ENCODE peak calls at places on chromosome 15, in ten cellular contexts. A is CD4-positive, alpha-beta T cell; K is upper lobe of right lung; H is heart left ventricle; X is CD8-positive, alpha-beta memory T cell; W is iPS DF 6.9; U is T-helper 17 cell; R is HepG2; Z is breast epithelium; J is aorta. N is an unnamed sample.
A peak's percentile ranks its signal among the peaks of the same experiment; 100 is the strongest.

GRCh38 chr15:35362195-35362829 is 183.7 kb downstream of the DPH6 start:
- DNase-seq in A (no peak), H (peak; percentile 19), J (no peak), W (no peak), Z (no peak), R (no peak), U (no peak), K (no peak), X (no peak), N (no peak)

GRCh38 chr15:61195116-61196002 is 33.7 kb downstream of the RORA start:
- DNase-seq in W (no peak), R (peak; percentile 23), H (no peak), X (no peak), Z (no peak), K (no peak), J (no peak), A (no peak), U (no peak), N (peak; percentile 49)

GRCh38 chr15:31164573-31164912 is 63.0 kb upstream of the TRPM1 start:
- DNase-seq in H (no peak), U (no peak), A (no peak), W (no peak), Z (no peak), R (no peak), K (no peak), X (no peak), J (no peak), N (no peak)

GRCh38 chr15:70116317-70116716 is 18.6 kb upstream of the TLE3 start:
- DNase-seq in H (no peak), K (peak; percentile 1), A (no peak), X (no peak), U (no peak), Z (no peak), J (no peak), W (no peak), R (no peak), N (no peak)

GRCh38 chr15:49015896-49016295 is 30.4 kb downstream of the SECISBP2L start:
- DNase-seq in A (no peak), H (no peak), K (no peak), W (no peak), R (no peak), Z (no peak), U (no peak), J (no peak), X (no peak), N (no peak)

GRCh38 chr15:71153823-71154524 is 38.7 kb downstream of the THSD4 start:
- DNase-seq in K (no peak), H (no peak), Z (no peak), W (no peak), U (no peak), X (no peak), A (no peak), R (no peak), J (no peak), N (peak; percentile 72)

GRCh38 chr15:40963201-40963600 is 9.9 kb downstream of the CHAC1 start:
- DNase-seq in J (no peak), H (no peak), A (no peak), X (no peak), K (no peak), R (no peak), Z (no peak), W (no peak), U (no peak), N (no peak)

GRCh38 chr15:81327526-81327925 is 3.6 kb upstream of the STARD5 start:
- DNase-seq in R (no peak), J (no peak), Z (no peak), K (no peak), X (no peak), A (no peak), H (no peak), U (no peak), W (no peak), N (no peak)

GRCh38 chr15:39624806-39625205 is 43.9 kb downstream of the THBS1 start:
- DNase-seq in X (peak; percentile 91), R (peak; percentile 50), W (no peak), U (peak; percentile 73), A (peak; percentile 48), Z (peak; percentile 60), K (no peak), J (peak; percentile 77), H (peak; percentile 62), N (no peak)

GRCh38 chr15:52113246-52113645 is 671 bp upstream of the BCL2L10 start:
- DNase-seq in Z (no peak), R (no peak), W (no peak), A (no peak), H (no peak), U (no peak), J (no peak), X (no peak), K (no peak), N (peak; percentile 27)

GRCh38 chr15:94683912-94684311 is 452.6 kb downstream of the MCTP2 start:
- DNase-seq in X (no peak), W (no peak), J (no peak), R (no peak), H (no peak), Z (no peak), K (no peak), A (no peak), U (no peak), N (no peak)

GRCh38 chr15:96125681-96126080 is 204.8 kb upstream of the NR2F2 start:
- DNase-seq in U (no peak), R (no peak), K (no peak), H (no peak), A (no peak), X (no peak), W (no peak), J (no peak), Z (no peak), N (no peak)

GRCh38 chr15:59941612-59942011 is 62.5 kb upstream of the FOXB1 start:
- DNase-seq in J (no peak), H (no peak), A (no peak), U (no peak), X (no peak), W (no peak), R (no peak), Z (no peak), K (no peak), N (peak; percentile 71)

GRCh38 chr15:47182818-47183217 is 534.5 kb upstream of the SEMA6D start:
- DNase-seq in R (no peak), H (no peak), A (no peak), K (no peak), J (no peak), U (no peak), Z (no peak), X (no peak), W (no peak), N (no peak)

DNA sequence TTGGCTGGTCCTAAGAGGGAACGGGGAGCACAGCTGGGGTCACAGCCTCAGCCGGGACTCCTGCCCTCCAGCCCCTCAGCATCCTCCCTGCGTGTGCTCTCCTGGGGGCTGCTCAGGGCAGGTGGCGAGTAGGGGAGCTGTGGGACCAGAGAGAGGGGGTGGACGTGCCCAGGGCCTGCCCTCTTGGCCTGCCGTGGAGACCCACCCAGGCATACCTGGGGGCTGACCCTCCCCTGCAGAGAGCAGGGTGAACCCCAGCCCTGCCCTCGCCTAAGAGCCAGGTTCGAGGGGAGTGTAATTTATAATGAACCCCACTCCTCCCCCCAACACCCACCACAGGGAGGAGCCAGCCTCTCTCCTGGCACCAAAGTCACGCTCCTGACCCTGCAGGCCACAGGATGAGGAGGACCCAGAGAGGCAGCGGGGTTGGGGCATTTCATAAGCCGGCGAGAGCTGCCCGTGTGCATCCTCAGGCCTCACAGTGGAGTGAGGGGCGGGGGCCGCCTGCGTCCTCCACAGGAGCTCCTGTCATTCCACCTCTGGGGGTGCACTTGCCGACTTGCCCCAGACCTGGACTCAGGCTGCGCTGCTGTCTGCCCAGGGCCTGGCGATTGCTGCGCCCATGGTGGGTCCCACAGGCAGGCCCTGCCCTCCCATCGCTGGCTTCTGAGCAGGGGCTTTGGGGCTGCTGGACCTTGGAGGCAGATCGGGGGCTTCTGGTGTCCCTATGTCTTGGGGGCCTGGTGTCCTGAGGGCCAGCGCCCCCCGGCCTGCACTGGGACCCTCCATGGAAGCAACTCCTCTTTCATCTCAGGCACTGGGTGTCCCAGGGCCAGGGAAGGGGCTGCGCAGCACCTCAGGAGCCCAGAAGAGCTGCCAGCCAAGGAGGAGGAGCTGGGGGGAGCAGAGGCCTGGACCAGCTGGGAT is 184.2 kb downstream of the GOLGA6L6 start:
- DNase-seq in X (peak; percentile 53), K (peak; percentile 76), Z (peak; percentile 48), U (no peak), H (peak; percentile 24), W (no peak), J (peak; percentile 53), A (no peak), R (no peak), N (no peak)
- H3K9me3 ChIP-seq in X (no peaks in the 10 kb centered on the region), K (no peaks in the 10 kb centered on the region), Z (no peaks in the 10 kb centered on the region), U (no peaks in the 10 kb centered on the region), H (no peaks in the 10 kb centered on the region), W (peaks cover 44% of the 10 kb centered on the region), J (peaks cover 2% of the 10 kb centered on the region), A (no peaks in the 10 kb centered on the region), R (no peaks in the 10 kb centered on the region), N (peaks cover 95% of the 10 kb centered on the region)

DNA sequence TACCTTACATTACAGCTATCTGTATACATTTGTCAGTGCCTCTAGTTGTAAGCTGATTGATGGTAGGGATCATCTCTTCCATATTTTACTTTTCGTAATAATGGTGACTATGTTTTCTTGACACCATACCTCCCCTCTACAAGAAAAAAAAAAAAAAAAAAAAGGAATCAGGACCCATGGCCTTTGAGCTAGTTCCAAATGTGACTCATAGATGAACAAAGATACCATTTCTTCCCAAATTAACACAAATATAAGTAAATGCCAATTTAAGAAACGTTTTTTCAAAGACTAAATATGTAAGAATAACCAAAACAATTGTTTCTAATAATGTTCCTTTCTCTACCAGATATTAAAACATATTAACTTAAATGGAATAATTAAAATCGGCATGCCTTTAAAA is 23.1 kb downstream of the UBE3A start:
- DNase-seq in W (no peak), X (no peak), K (no peak), J (no peak), H (no peak), U (no peak), A (no peak), R (no peak), Z (no peak), N (no peak)
- H3K9me3 ChIP-seq in W (no peaks in the 10 kb centered on the region), X (no peaks in the 10 kb centered on the region), K (peaks cover 4% of the 10 kb centered on the region), J (no peaks in the 10 kb centered on the region), H (no peaks in the 10 kb centered on the region), U (no peaks in the 10 kb centered on the region), A (no peaks in the 10 kb centered on the region), R (no peaks in the 10 kb centered on the region), Z (peaks cover 5% of the 10 kb centered on the region), N (no peaks in the 10 kb centered on the region)

GRCh38 chr15:20348291-20348899 is 193.2 kb downstream of the GOLGA6L6 start:
- DNase-seq in Z (peak; percentile 48), K (no peak), W (no peak), J (peak; percentile 39), R (no peak), X (no peak), A (no peak), U (no peak), H (no peak), N (no peak)
- H3K9me3 ChIP-seq in Z (peaks cover 18% of the 10 kb centered on the region), K (peaks cover 7% of the 10 kb centered on the region), W (peaks cover 63% of the 10 kb centered on the region), J (peaks cover 3% of the 10 kb centered on the region), R (peaks cover 36% of the 10 kb centered on the region), X (no peaks in the 10 kb centered on the region), A (no peaks in the 10 kb centered on the region), U (no peaks in the 10 kb centered on the region), H (peaks cover 8% of the 10 kb centered on the region), N (peaks cover 95% of the 10 kb centered on the region)

DNA sequence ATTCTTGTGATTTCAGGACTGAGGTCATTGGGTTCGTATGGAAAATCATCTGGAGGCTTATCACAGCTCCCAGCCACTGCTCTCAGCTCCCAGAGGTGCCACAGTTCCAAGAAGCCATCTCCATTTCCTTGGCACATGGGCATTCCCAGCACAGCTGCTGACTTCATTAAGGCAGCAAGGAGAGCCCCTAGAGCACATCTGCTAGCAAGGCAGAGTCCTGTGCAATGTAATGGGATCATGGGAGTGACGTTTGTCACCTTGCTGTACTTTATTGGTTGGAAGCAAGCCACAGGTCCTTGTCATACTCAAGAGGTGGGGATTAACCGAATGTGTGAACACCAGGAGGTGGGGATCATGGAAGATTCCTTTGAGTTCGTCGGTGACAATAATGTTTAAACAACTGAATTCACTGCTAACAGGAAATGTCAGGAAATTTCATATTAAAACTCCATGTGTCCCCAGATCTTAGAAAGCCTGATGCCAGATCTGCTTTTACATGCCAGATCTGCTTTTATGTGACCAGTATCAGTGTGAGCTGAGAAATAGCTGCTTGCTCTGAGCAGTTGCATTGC is 148.8 kb downstream of the GABRG3 start:
- DNase-seq in R (no peak), H (no peak), U (no peak), J (no peak), A (no peak), X (no peak), K (no peak), Z (no peak), W (no peak), N (no peak)
- H3K9me3 ChIP-seq in R (peaks cover 34% of the 10 kb centered on the region), H (no peaks in the 10 kb centered on the region), U (no peaks in the 10 kb centered on the region), J (peaks cover 2% of the 10 kb centered on the region), A (no peaks in the 10 kb centered on the region), X (no peaks in the 10 kb centered on the region), K (no peaks in the 10 kb centered on the region), Z (no peaks in the 10 kb centered on the region), W (peaks cover 3% of the 10 kb centered on the region), N (no peaks in the 10 kb centered on the region)